ENCODE peak calls at places on chromosomes 3 and 15, in four cellular contexts. One of them, this sample, is unnamed.

GRCh38 chr15:62135532-62136134 is 29.5 kb downstream of the C2CD4B start:
- DNase-seq in epithelial cell of esophagus: peak; percentile 62
- DNase-seq in central memory CD4-positive, alpha-beta T cell: no peak
- DNase-seq in left ventricle myocardium superior: no peak
- DNase-seq in this sample: no peak

GRCh38 chr15:75201609-75202250 is at the start of gene C15orf39:
- DNase-seq in left ventricle myocardium superior: peak; percentile 90
- DNase-seq in central memory CD4-positive, alpha-beta T cell: peak; percentile 78
- DNase-seq in epithelial cell of esophagus: peak; percentile 72
- DNase-seq in this sample: peak; percentile 83

GRCh38 chr3:42544492-42545283 is 37.1 kb downstream of the SEC22C start:
- DNase-seq in epithelial cell of esophagus: no peak
- DNase-seq in left ventricle myocardium superior: peak; percentile 50
- DNase-seq in central memory CD4-positive, alpha-beta T cell: no peak
- DNase-seq in this sample: no peak

GRCh38 chr3:169311366-169311765 is 352.1 kb downstream of the MECOM start:
- DNase-seq in epithelial cell of esophagus: no peak
- DNase-seq in left ventricle myocardium superior: no peak
- DNase-seq in central memory CD4-positive, alpha-beta T cell: no peak
- DNase-seq in this sample: no peak

GRCh38 chr3:144197116-144197515 is 225.5 kb downstream of the DIPK2A start:
- DNase-seq in left ventricle myocardium superior: no peak
- DNase-seq in central memory CD4-positive, alpha-beta T cell: no peak
- DNase-seq in epithelial cell of esophagus: no peak
- DNase-seq in this sample: no peak

GRCh38 chr3:44019736-44020135 is 221.9 kb upstream of the TOPAZ1 start:
- DNase-seq in epithelial cell of esophagus: no peak
- DNase-seq in central memory CD4-positive, alpha-beta T cell: no peak
- DNase-seq in left ventricle myocardium superior: no peak
- DNase-seq in this sample: no peak

GRCh38 chr3:145518639-145519038 is 642.3 kb downstream of the PLOD2 start:
- DNase-seq in central memory CD4-positive, alpha-beta T cell: no peak
- DNase-seq in epithelial cell of esophagus: no peak
- DNase-seq in left ventricle myocardium superior: no peak
- DNase-seq in this sample: no peak

GRCh38 chr15:67331676-67332075 is 77.1 kb downstream of the IQCH start:
- DNase-seq in epithelial cell of esophagus: no peak
- DNase-seq in left ventricle myocardium superior: no peak
- DNase-seq in central memory CD4-positive, alpha-beta T cell: no peak
- DNase-seq in this sample: no peak

GRCh38 chr3:13213490-13213889 is 140.3 kb upstream of the IQSEC1 start:
- DNase-seq in epithelial cell of esophagus: no peak
- DNase-seq in left ventricle myocardium superior: no peak
- DNase-seq in central memory CD4-positive, alpha-beta T cell: no peak
- DNase-seq in this sample: no peak

GRCh38 chr3:101928890-101929289 is 79.6 kb downstream of the NFKBIZ start:
- DNase-seq in epithelial cell of esophagus: peak; percentile 78
- DNase-seq in left ventricle myocardium superior: no peak
- DNase-seq in central memory CD4-positive, alpha-beta T cell: no peak
- DNase-seq in this sample: no peak

GRCh38 chr15:35992791-35993190 is 446.8 kb upstream of the DPH6 start:
- DNase-seq in epithelial cell of esophagus: no peak
- DNase-seq in central memory CD4-positive, alpha-beta T cell: no peak
- DNase-seq in left ventricle myocardium superior: no peak
- DNase-seq in this sample: no peak

GRCh38 chr3:52352566-52352965 is 36.4 kb downstream of the DNAH1 start:
- DNase-seq in epithelial cell of esophagus: no peak
- DNase-seq in central memory CD4-positive, alpha-beta T cell: no peak
- DNase-seq in left ventricle myocardium superior: peak; percentile 20
- DNase-seq in this sample: no peak

GRCh38 chr3:127418560-127419099 is 130.8 kb upstream of the PRR20G start:
- DNase-seq in epithelial cell of esophagus: no peak
- DNase-seq in left ventricle myocardium superior: no peak
- DNase-seq in central memory CD4-positive, alpha-beta T cell: no peak
- DNase-seq in this sample: no peak

GRCh38 chr3:52752045-52752660 is 18.6 kb downstream of the NEK4 start:
- DNase-seq in epithelial cell of esophagus: no peak
- DNase-seq in left ventricle myocardium superior: no peak
- DNase-seq in central memory CD4-positive, alpha-beta T cell: no peak
- DNase-seq in this sample: no peak

GRCh38 chr3:15470261-15470660 is 42.9 kb downstream of the EAF1 start:
- DNase-seq in left ventricle myocardium superior: no peak
- DNase-seq in epithelial cell of esophagus: no peak
- DNase-seq in central memory CD4-positive, alpha-beta T cell: no peak
- DNase-seq in this sample: no peak

GRCh38 chr15:67783303-67783702 is 42.0 kb upstream of the SKOR1 start:
- DNase-seq in epithelial cell of esophagus: no peak
- DNase-seq in left ventricle myocardium superior: no peak
- DNase-seq in central memory CD4-positive, alpha-beta T cell: peak; percentile 74
- DNase-seq in this sample: no peak

GRCh38 chr3:38297947-38298711 is 16.0 kb downstream of the SLC22A14 start:
- DNase-seq in left ventricle myocardium superior: no peak
- DNase-seq in central memory CD4-positive, alpha-beta T cell: no peak
- DNase-seq in epithelial cell of esophagus: peak; percentile 36
- DNase-seq in this sample: no peak

GRCh38 chr15:58649175-58649574 is 100.3 kb downstream of the ADAM10 start:
- DNase-seq in central memory CD4-positive, alpha-beta T cell: no peak
- DNase-seq in epithelial cell of esophagus: no peak
- DNase-seq in left ventricle myocardium superior: no peak
- DNase-seq in this sample: no peak

GRCh38 chr3:171129827-171130226 is 103.3 kb upstream of the SLC2A2 start:
- DNase-seq in central memory CD4-positive, alpha-beta T cell: no peak
- DNase-seq in left ventricle myocardium superior: no peak
- DNase-seq in epithelial cell of esophagus: no peak
- DNase-seq in this sample: no peak

GRCh38 chr3:71591106-71591505 is 7.6 kb upstream of the FOXP1 start:
- DNase-seq in left ventricle myocardium superior: no peak
- DNase-seq in central memory CD4-positive, alpha-beta T cell: no peak
- DNase-seq in epithelial cell of esophagus: no peak
- DNase-seq in this sample: no peak

GRCh38 chr3:155270063-155270462 is 23.4 kb downstream of the STRIT1 start:
- DNase-seq in epithelial cell of esophagus: peak; percentile 85
- DNase-seq in central memory CD4-positive, alpha-beta T cell: no peak
- DNase-seq in left ventricle myocardium superior: no peak
- DNase-seq in this sample: no peak

GRCh38 chr3:129195731-129196256 is 12.1 kb upstream of the CNBP start:
- DNase-seq in epithelial cell of esophagus: peak; percentile 89
- DNase-seq in central memory CD4-positive, alpha-beta T cell: no peak
- DNase-seq in left ventricle myocardium superior: peak; percentile 40
- DNase-seq in this sample: no peak

GRCh38 chr3:122992628-122993570 is 34.7 kb downstream of the SEMA5B start:
- DNase-seq in left ventricle myocardium superior: peak; percentile 50
- DNase-seq in central memory CD4-positive, alpha-beta T cell: no peak
- DNase-seq in epithelial cell of esophagus: no peak
- DNase-seq in this sample: no peak

GRCh38 chr3:152047465-152047864 is 174.0 kb downstream of the SUCNR1 start:
- DNase-seq in left ventricle myocardium superior: no peak
- DNase-seq in epithelial cell of esophagus: peak; percentile 68
- DNase-seq in central memory CD4-positive, alpha-beta T cell: no peak
- DNase-seq in this sample: no peak

GRCh38 chr15:57019496-57020160 is 101.2 kb downstream of the TCF12 start:
- DNase-seq in epithelial cell of esophagus: peak; percentile 12
- DNase-seq in central memory CD4-positive, alpha-beta T cell: no peak
- DNase-seq in left ventricle myocardium superior: peak; percentile 53
- DNase-seq in this sample: no peak

GRCh38 chr3:105238367-105238766 is 128.3 kb upstream of the ALCAM start:
- DNase-seq in left ventricle myocardium superior: no peak
- DNase-seq in epithelial cell of esophagus: no peak
- DNase-seq in central memory CD4-positive, alpha-beta T cell: no peak
- DNase-seq in this sample: no peak

GRCh38 chr15:38622317-38622716 is 57.7 kb upstream of the RASGRP1 start:
- DNase-seq in epithelial cell of esophagus: no peak
- DNase-seq in central memory CD4-positive, alpha-beta T cell: no peak
- DNase-seq in left ventricle myocardium superior: no peak
- DNase-seq in this sample: no peak

GRCh38 chr3:58237940-58238681 is 519 bp downstream of the ABHD6 start:
- DNase-seq in central memory CD4-positive, alpha-beta T cell: peak; percentile 8
- DNase-seq in epithelial cell of esophagus: no peak
- DNase-seq in left ventricle myocardium superior: peak; percentile 77
- DNase-seq in this sample: no peak

GRCh38 chr3:106208979-106209378 is 340.2 kb upstream of the CBLB start:
- DNase-seq in epithelial cell of esophagus: peak; percentile 51
- DNase-seq in left ventricle myocardium superior: no peak
- DNase-seq in central memory CD4-positive, alpha-beta T cell: no peak
- DNase-seq in this sample: no peak

GRCh38 chr3:142270407-142270806 is 45.0 kb upstream of the GK5 start:
- DNase-seq in epithelial cell of esophagus: no peak
- DNase-seq in left ventricle myocardium superior: no peak
- DNase-seq in central memory CD4-positive, alpha-beta T cell: peak; percentile 38
- DNase-seq in this sample: no peak

GRCh38 chr3:100260081-100260684 is 609 bp upstream of the TBC1D23 start:
- DNase-seq in epithelial cell of esophagus: peak; percentile 16
- DNase-seq in central memory CD4-positive, alpha-beta T cell: no peak
- DNase-seq in left ventricle myocardium superior: peak; percentile 70
- DNase-seq in this sample: no peak

GRCh38 chr15:89837830-89838178 is 23.2 kb upstream of the ANPEP start:
- DNase-seq in left ventricle myocardium superior: no peak
- DNase-seq in central memory CD4-positive, alpha-beta T cell: no peak
- DNase-seq in epithelial cell of esophagus: no peak
- DNase-seq in this sample: no peak

GRCh38 chr15:79282371-79283251 is at the start of gene ANKRD34C:
- DNase-seq in left ventricle myocardium superior: no peak
- DNase-seq in epithelial cell of esophagus: no peak
- DNase-seq in central memory CD4-positive, alpha-beta T cell: no peak
- DNase-seq in this sample: no peak

GRCh38 chr3:18389108-18389733 is 35.9 kb downstream of the SATB1 start:
- DNase-seq in left ventricle myocardium superior: no peak
- DNase-seq in epithelial cell of esophagus: peak; percentile 35
- DNase-seq in central memory CD4-positive, alpha-beta T cell: peak; percentile 19
- DNase-seq in this sample: peak; percentile 42

GRCh38 chr3:29721789-29722188 is 440.9 kb downstream of the RBMS3 start:
- DNase-seq in epithelial cell of esophagus: peak; percentile 34
- DNase-seq in central memory CD4-positive, alpha-beta T cell: no peak
- DNase-seq in left ventricle myocardium superior: no peak
- DNase-seq in this sample: no peak